ENCODE peak calls at places on chromosomes 7 and 10, in four cellular contexts. One of them, this sample, is unnamed.

GRCh38 chr10:22479419-22479818 is 134.1 kb downstream of the SPAG6 start:
- DNase-seq in heart left ventricle: no peak
- DNase-seq in left ventricle myocardium inferior: peak
- DNase-seq in esophagus squamous epithelium: no peak
- DNase-seq in this sample: no peak

GRCh38 chr10:119246862-119247549 is 39.6 kb downstream of the GRK5 start:
- DNase-seq in left ventricle myocardium inferior: no peak
- DNase-seq in heart left ventricle: no peak
- DNase-seq in esophagus squamous epithelium: no peak
- DNase-seq in this sample: peak

GRCh38 chr10:88991161-88991899 is 732 bp downstream of the FAS start:
- DNase-seq in esophagus squamous epithelium: no peak
- DNase-seq in left ventricle myocardium inferior: peak
- DNase-seq in heart left ventricle: peak
- DNase-seq in this sample: peak

GRCh38 chr10:70729763-70730357 is 55.3 kb downstream of the TBATA start:
- DNase-seq in left ventricle myocardium inferior: no peak
- DNase-seq in heart left ventricle: no peak
- DNase-seq in esophagus squamous epithelium: no peak
- DNase-seq in this sample: no peak

GRCh38 chr7:154960063-154960790 is 42.7 kb downstream of the PAXIP1 start:
- DNase-seq in esophagus squamous epithelium: no peak
- DNase-seq in left ventricle myocardium inferior: no peak
- DNase-seq in heart left ventricle: no peak
- DNase-seq in this sample: no peak

GRCh38 chr10:102225646-102226541 is at the start of gene ELOVL3:
- DNase-seq in left ventricle myocardium inferior: peak
- DNase-seq in heart left ventricle: peak
- DNase-seq in esophagus squamous epithelium: peak
- DNase-seq in this sample: peak

GRCh38 chr7:70797109-70797514 is 334.8 kb upstream of the GALNT17 start:
- DNase-seq in heart left ventricle: no peak
- DNase-seq in left ventricle myocardium inferior: no peak
- DNase-seq in esophagus squamous epithelium: no peak
- DNase-seq in this sample: no peak

GRCh38 chr10:31769564-31769963 is 159.1 kb downstream of the ARHGAP12 start:
- DNase-seq in esophagus squamous epithelium: no peak
- DNase-seq in heart left ventricle: no peak
- DNase-seq in left ventricle myocardium inferior: no peak
- DNase-seq in this sample: no peak

GRCh38 chr10:128064615-128065580 is 61.3 kb downstream of the MKI67 start:
- DNase-seq in left ventricle myocardium inferior: peak
- DNase-seq in esophagus squamous epithelium: peak
- DNase-seq in heart left ventricle: peak
- DNase-seq in this sample: no peak

GRCh38 chr10:24894309-24894708 is 58.1 kb downstream of the PRTFDC1 start:
- DNase-seq in esophagus squamous epithelium: no peak
- DNase-seq in heart left ventricle: no peak
- DNase-seq in left ventricle myocardium inferior: no peak
- DNase-seq in this sample: no peak

GRCh38 chr7:121447191-121447920 is 51.2 kb upstream of the FAM3C start:
- DNase-seq in esophagus squamous epithelium: no peak
- DNase-seq in left ventricle myocardium inferior: peak
- DNase-seq in heart left ventricle: peak
- DNase-seq in this sample: peak

GRCh38 chr7:15947749-15948148 is 261.3 kb upstream of the MEOX2 start:
- DNase-seq in left ventricle myocardium inferior: no peak
- DNase-seq in heart left ventricle: no peak
- DNase-seq in esophagus squamous epithelium: no peak
- DNase-seq in this sample: no peak

GRCh38 chr10:81905161-81905560 is 30.2 kb downstream of the NRG3 start:
- DNase-seq in heart left ventricle: no peak
- DNase-seq in left ventricle myocardium inferior: no peak
- DNase-seq in esophagus squamous epithelium: no peak
- DNase-seq in this sample: no peak

GRCh38 chr7:5827755-5828154 is 46.3 kb upstream of the RNF216 start:
- DNase-seq in heart left ventricle: no peak
- DNase-seq in esophagus squamous epithelium: no peak
- DNase-seq in left ventricle myocardium inferior: no peak
- DNase-seq in this sample: no peak

GRCh38 chr10:132489053-132489703 is 48.4 kb upstream of the INPP5A start:
- DNase-seq in heart left ventricle: no peak
- DNase-seq in left ventricle myocardium inferior: no peak
- DNase-seq in esophagus squamous epithelium: no peak
- DNase-seq in this sample: no peak

GRCh38 chr7:99098317-99098823 is 45.5 kb downstream of the SMURF1 start:
- DNase-seq in heart left ventricle: no peak
- DNase-seq in left ventricle myocardium inferior: no peak
- DNase-seq in esophagus squamous epithelium: no peak
- DNase-seq in this sample: no peak

GRCh38 chr7:142439739-142440138 is 181.9 kb upstream of the PRSS58 start:
- DNase-seq in heart left ventricle: no peak
- DNase-seq in left ventricle myocardium inferior: no peak
- DNase-seq in esophagus squamous epithelium: no peak
- DNase-seq in this sample: no peak

GRCh38 chr7:106329408-106329807 is 44.6 kb upstream of the NAMPT start:
- DNase-seq in esophagus squamous epithelium: no peak
- DNase-seq in left ventricle myocardium inferior: no peak
- DNase-seq in heart left ventricle: no peak
- DNase-seq in this sample: no peak

GRCh38 chr7:22190736-22191135 is 166.2 kb downstream of the RAPGEF5 start:
- DNase-seq in esophagus squamous epithelium: no peak
- DNase-seq in heart left ventricle: no peak
- DNase-seq in left ventricle myocardium inferior: no peak
- DNase-seq in this sample: no peak

GRCh38 chr7:93894426-93894825 is 3.9 kb upstream of the TFPI2 start:
- DNase-seq in esophagus squamous epithelium: no peak
- DNase-seq in left ventricle myocardium inferior: no peak
- DNase-seq in heart left ventricle: no peak
- DNase-seq in this sample: no peak

GRCh38 chr10:88786032-88786770 is 16.3 kb upstream of the LIPM start:
- DNase-seq in heart left ventricle: no peak
- DNase-seq in left ventricle myocardium inferior: no peak
- DNase-seq in esophagus squamous epithelium: no peak
- DNase-seq in this sample: no peak

GRCh38 chr10:99172130-99172738 is 63.4 kb downstream of the HPSE2 start:
- DNase-seq in heart left ventricle: no peak
- DNase-seq in left ventricle myocardium inferior: no peak
- DNase-seq in esophagus squamous epithelium: no peak
- DNase-seq in this sample: peak

GRCh38 chr7:37916673-37917660 is at the start of gene SFRP4:
- DNase-seq in left ventricle myocardium inferior: peak
- DNase-seq in esophagus squamous epithelium: no peak
- DNase-seq in heart left ventricle: peak
- DNase-seq in this sample: peak

GRCh38 chr7:104851268-104851667 is 162.7 kb upstream of the KMT2E start:
- DNase-seq in heart left ventricle: no peak
- DNase-seq in left ventricle myocardium inferior: no peak
- DNase-seq in esophagus squamous epithelium: no peak
- DNase-seq in this sample: no peak

GRCh38 chr10:124027306-124028050 is 65.9 kb downstream of the CHST15 start:
- DNase-seq in heart left ventricle: no peak
- DNase-seq in left ventricle myocardium inferior: no peak
- DNase-seq in esophagus squamous epithelium: no peak
- DNase-seq in this sample: no peak

GRCh38 chr10:61899045-61899444 is 2.5 kb upstream of the ARID5B start:
- DNase-seq in left ventricle myocardium inferior: no peak
- DNase-seq in esophagus squamous epithelium: no peak
- DNase-seq in heart left ventricle: no peak
- DNase-seq in this sample: no peak

GRCh38 chr7:46032936-46033335 is 111.9 kb upstream of the IGFBP3 start:
- DNase-seq in heart left ventricle: no peak
- DNase-seq in esophagus squamous epithelium: no peak
- DNase-seq in left ventricle myocardium inferior: no peak
- DNase-seq in this sample: no peak

GRCh38 chr10:79057481-79058275 is 11.1 kb upstream of the ZMIZ1 start:
- DNase-seq in heart left ventricle: no peak
- DNase-seq in esophagus squamous epithelium: no peak
- DNase-seq in left ventricle myocardium inferior: peak
- DNase-seq in this sample: no peak

GRCh38 chr10:133217800-133218589 is 12.0 kb upstream of the UTF1 start:
- DNase-seq in esophagus squamous epithelium: no peak
- DNase-seq in heart left ventricle: no peak
- DNase-seq in left ventricle myocardium inferior: no peak
- DNase-seq in this sample: no peak

GRCh38 chr10:124602646-124603365 is 141.2 kb downstream of the LHPP start:
- DNase-seq in left ventricle myocardium inferior: no peak
- DNase-seq in esophagus squamous epithelium: no peak
- DNase-seq in heart left ventricle: no peak
- DNase-seq in this sample: peak

GRCh38 chr7:104982773-104983619 is 31.0 kb upstream of the KMT2E start:
- DNase-seq in esophagus squamous epithelium: no peak
- DNase-seq in heart left ventricle: no peak
- DNase-seq in left ventricle myocardium inferior: no peak
- DNase-seq in this sample: no peak

GRCh38 chr10:21825345-21825744 is 178.2 kb downstream of the DNAJC1 start:
- DNase-seq in heart left ventricle: no peak
- DNase-seq in left ventricle myocardium inferior: no peak
- DNase-seq in esophagus squamous epithelium: no peak
- DNase-seq in this sample: no peak

GRCh38 chr10:42987121-42987541 is 89.7 kb upstream of the RET start:
- DNase-seq in esophagus squamous epithelium: no peak
- DNase-seq in left ventricle myocardium inferior: no peak
- DNase-seq in heart left ventricle: peak
- DNase-seq in this sample: no peak

GRCh38 chr7:69598487-69599148 is 343 bp downstream of the AUTS2 start:
- DNase-seq in left ventricle myocardium inferior: no peak
- DNase-seq in heart left ventricle: peak
- DNase-seq in esophagus squamous epithelium: no peak
- DNase-seq in this sample: no peak

GRCh38 chr10:103620357-103620749 is 126.8 kb downstream of the NEURL1 start:
- DNase-seq in heart left ventricle: no peak
- DNase-seq in esophagus squamous epithelium: no peak
- DNase-seq in left ventricle myocardium inferior: no peak
- DNase-seq in this sample: no peak

GRCh38 chr10:43648083-43648391 is 644 bp downstream of the ZNF32 start:
- DNase-seq in left ventricle myocardium inferior: no peak
- DNase-seq in esophagus squamous epithelium: no peak
- DNase-seq in heart left ventricle: no peak
- DNase-seq in this sample: no peak

GRCh38 chr7:87082675-87083074 is 23.2 kb upstream of the ELAPOR2 start:
- DNase-seq in esophagus squamous epithelium: no peak
- DNase-seq in heart left ventricle: no peak
- DNase-seq in left ventricle myocardium inferior: no peak
- DNase-seq in this sample: no peak

GRCh38 chr7:47657126-47657525 is 75.2 kb upstream of the TNS3 start:
- DNase-seq in heart left ventricle: no peak
- DNase-seq in left ventricle myocardium inferior: no peak
- DNase-seq in esophagus squamous epithelium: no peak
- DNase-seq in this sample: no peak

GRCh38 chr10:43226851-43227845 is 39.7 kb downstream of the RASGEF1A start:
- DNase-seq in esophagus squamous epithelium: no peak
- DNase-seq in left ventricle myocardium inferior: peak
- DNase-seq in heart left ventricle: peak
- DNase-seq in this sample: peak

GRCh38 chr10:6958254-6958653 is 378.2 kb upstream of the PRKCQ start:
- DNase-seq in left ventricle myocardium inferior: no peak
- DNase-seq in esophagus squamous epithelium: no peak
- DNase-seq in heart left ventricle: no peak
- DNase-seq in this sample: no peak
- TF ChIP-seq CTCF in left ventricle myocardium inferior: no peak
- TF ChIP-seq CTCF in esophagus squamous epithelium: no peak
- TF ChIP-seq CTCF in heart left ventricle: no peak
- TF ChIP-seq CTCF in this sample: no peak

GRCh38 chr10:122327237-122328206 is 47.0 kb upstream of the PLEKHA1 start:
- DNase-seq in heart left ventricle: no peak
- DNase-seq in left ventricle myocardium inferior: no peak
- DNase-seq in esophagus squamous epithelium: no peak
- DNase-seq in this sample: no peak
- H3K27ac ChIP-seq in heart left ventricle: no peak
- H3K27ac ChIP-seq in left ventricle myocardium inferior: no peak
- H3K27ac ChIP-seq in esophagus squamous epithelium: no peak
- H3K27ac ChIP-seq in this sample: no peak

DNA sequence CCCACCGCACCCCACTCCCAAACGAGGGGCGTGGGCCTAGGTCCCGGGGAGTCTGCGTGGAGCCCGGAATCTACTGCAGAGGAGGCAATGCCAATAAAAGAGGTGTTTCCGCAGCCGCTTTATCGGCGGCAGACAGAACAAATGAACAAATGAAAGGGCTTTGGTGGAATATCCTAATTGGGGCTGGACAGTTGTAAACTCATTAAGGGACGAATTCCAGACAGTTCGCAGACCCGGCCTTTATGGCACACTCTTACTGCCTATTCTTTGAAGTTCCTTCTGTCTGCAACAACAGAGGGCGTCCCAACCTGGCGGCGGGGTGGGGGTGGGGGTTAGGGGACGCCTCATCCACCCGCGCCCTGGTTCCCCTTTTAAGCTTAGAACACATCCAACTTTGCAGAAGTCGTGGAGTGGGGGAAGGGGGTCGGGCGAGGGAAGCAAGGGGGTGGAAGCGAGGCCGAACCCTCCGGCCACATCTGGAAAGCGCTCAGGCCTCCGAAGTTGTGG is 4.1 kb downstream of the HOXA9 start:
- DNase-seq in heart left ventricle: no peak
- DNase-seq in left ventricle myocardium inferior: peak
- DNase-seq in esophagus squamous epithelium: no peak
- DNase-seq in this sample: no peak
- H3K4me3 ChIP-seq in heart left ventricle: peak
- H3K4me3 ChIP-seq in left ventricle myocardium inferior: peak
- H3K4me3 ChIP-seq in esophagus squamous epithelium: peak
- H3K4me3 ChIP-seq in this sample: peak

GRCh38 chr7:102288285-102288930 is 1.7 kb downstream of the SH2B2 start:
- DNase-seq in esophagus squamous epithelium: no peak
- DNase-seq in left ventricle myocardium inferior: no peak
- DNase-seq in heart left ventricle: no peak
- DNase-seq in this sample: no peak
- TF ChIP-seq CTCF in esophagus squamous epithelium: no peak
- TF ChIP-seq CTCF in left ventricle myocardium inferior: no peak
- TF ChIP-seq CTCF in heart left ventricle: no peak
- TF ChIP-seq CTCF in this sample: no peak

DNA sequence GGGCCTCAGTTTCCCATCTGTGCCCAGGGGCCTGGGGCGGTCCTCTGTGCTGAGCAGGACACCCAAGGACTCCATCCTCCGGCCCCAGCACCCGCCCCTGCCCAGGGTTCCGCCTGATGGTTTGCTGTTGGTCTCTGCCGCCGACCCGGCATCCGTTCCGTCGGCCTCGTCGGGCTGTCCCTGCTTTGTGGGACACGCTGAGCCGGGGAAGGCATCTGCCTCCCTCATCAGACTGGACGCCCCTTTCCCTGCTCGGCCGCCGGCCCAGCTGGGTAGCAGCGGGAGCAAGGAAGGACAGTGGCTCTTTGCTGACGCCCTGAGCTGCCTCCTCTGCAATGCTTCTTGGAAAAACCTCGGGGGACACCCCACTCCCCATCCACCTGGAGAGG is 39.5 kb downstream of the FAM20C start:
- DNase-seq in esophagus squamous epithelium: no peak
- DNase-seq in left ventricle myocardium inferior: no peak
- DNase-seq in heart left ventricle: no peak
- DNase-seq in this sample: no peak
- H3K27ac ChIP-seq in esophagus squamous epithelium: peak
- H3K27ac ChIP-seq in left ventricle myocardium inferior: peak
- H3K27ac ChIP-seq in heart left ventricle: no peak
- H3K27ac ChIP-seq in this sample: no peak

GRCh38 chr7:55555160-55555559 is 17.1 kb downstream of the VOPP1 start:
- DNase-seq in left ventricle myocardium inferior: no peak
- DNase-seq in esophagus squamous epithelium: no peak
- DNase-seq in heart left ventricle: no peak
- DNase-seq in this sample: no peak
- H3K4me3 ChIP-seq in left ventricle myocardium inferior: no peak
- H3K4me3 ChIP-seq in esophagus squamous epithelium: no peak
- H3K4me3 ChIP-seq in heart left ventricle: no peak
- H3K4me3 ChIP-seq in this sample: no peak